ENCODE peak calls at places on chromosomes 6 and 20, in six cellular contexts. One of them, this sample, is unnamed.

GRCh38 chr20:25571817-25572216 is 13.5 kb downstream of the NINL start:
- DNase-seq in GM23338: no peak
- DNase-seq in fibroblast of lung: no peak
- DNase-seq in CD4-positive, CD25-positive, alpha-beta regulatory T cell: no peak
- DNase-seq in CD8-positive, alpha-beta T cell: no peak
- DNase-seq in Peyer's patch: no peak
- DNase-seq in this sample: no peak

GRCh38 chr6:19836799-19837510 is at the start of gene ID4:
- DNase-seq in GM23338: peak; percentile 97
- DNase-seq in fibroblast of lung: peak; percentile 91
- DNase-seq in CD4-positive, CD25-positive, alpha-beta regulatory T cell: no peak
- DNase-seq in CD8-positive, alpha-beta T cell: no peak
- DNase-seq in Peyer's patch: peak; percentile 89
- DNase-seq in this sample: peak; percentile 97

GRCh38 chr6:44127186-44128019 is at the start of the genes MRPL14 and TMEM63B:
- DNase-seq in GM23338: peak; percentile 90
- DNase-seq in fibroblast of lung: peak; percentile 89
- DNase-seq in CD4-positive, CD25-positive, alpha-beta regulatory T cell: peak; percentile 89
- DNase-seq in CD8-positive, alpha-beta T cell: peak; percentile 84
- DNase-seq in Peyer's patch: peak; percentile 94
- DNase-seq in this sample: peak; percentile 87

GRCh38 chr6:44676246-44676790 is 288.8 kb downstream of the CDC5L start:
- DNase-seq in GM23338: no peak
- DNase-seq in fibroblast of lung: no peak
- DNase-seq in CD4-positive, CD25-positive, alpha-beta regulatory T cell: no peak
- DNase-seq in CD8-positive, alpha-beta T cell: no peak
- DNase-seq in Peyer's patch: no peak
- DNase-seq in this sample: no peak

GRCh38 chr20:62156592-62157386 is 13.2 kb downstream of the SS18L1 start:
- DNase-seq in GM23338: peak; percentile 87
- DNase-seq in fibroblast of lung: peak; percentile 39
- DNase-seq in CD4-positive, CD25-positive, alpha-beta regulatory T cell: peak; percentile 68
- DNase-seq in CD8-positive, alpha-beta T cell: peak; percentile 63
- DNase-seq in Peyer's patch: peak; percentile 73
- DNase-seq in this sample: peak; percentile 68

GRCh38 chr6:39707962-39708683 is 17.1 kb downstream of the KIF6 start:
- DNase-seq in GM23338: no peak
- DNase-seq in fibroblast of lung: peak; percentile 10
- DNase-seq in CD4-positive, CD25-positive, alpha-beta regulatory T cell: no peak
- DNase-seq in CD8-positive, alpha-beta T cell: no peak
- DNase-seq in Peyer's patch: no peak
- DNase-seq in this sample: no peak

GRCh38 chr6:82576284-82576683 is 212.7 kb downstream of the TPBG start:
- DNase-seq in GM23338: no peak
- DNase-seq in fibroblast of lung: no peak
- DNase-seq in CD4-positive, CD25-positive, alpha-beta regulatory T cell: no peak
- DNase-seq in CD8-positive, alpha-beta T cell: no peak
- DNase-seq in Peyer's patch: no peak
- DNase-seq in this sample: no peak

GRCh38 chr6:15551798-15552197 is 111.0 kb downstream of the DTNBP1 start:
- DNase-seq in GM23338: no peak
- DNase-seq in fibroblast of lung: no peak
- DNase-seq in CD4-positive, CD25-positive, alpha-beta regulatory T cell: no peak
- DNase-seq in CD8-positive, alpha-beta T cell: no peak
- DNase-seq in Peyer's patch: no peak
- DNase-seq in this sample: no peak

GRCh38 chr6:168919455-168920179 is 334.0 kb downstream of the THBS2 start:
- DNase-seq in GM23338: no peak
- DNase-seq in fibroblast of lung: no peak
- DNase-seq in CD4-positive, CD25-positive, alpha-beta regulatory T cell: no peak
- DNase-seq in CD8-positive, alpha-beta T cell: no peak
- DNase-seq in Peyer's patch: no peak
- DNase-seq in this sample: no peak

GRCh38 chr20:49570828-49571552 is 3.1 kb upstream of the PTGIS start:
- DNase-seq in GM23338: no peak
- DNase-seq in fibroblast of lung: no peak
- DNase-seq in CD4-positive, CD25-positive, alpha-beta regulatory T cell: no peak
- DNase-seq in CD8-positive, alpha-beta T cell: no peak
- DNase-seq in Peyer's patch: no peak
- DNase-seq in this sample: no peak

GRCh38 chr6:38153511-38153910 is 334.0 kb downstream of the ZFAND3 start:
- DNase-seq in GM23338: no peak
- DNase-seq in fibroblast of lung: no peak
- DNase-seq in CD4-positive, CD25-positive, alpha-beta regulatory T cell: no peak
- DNase-seq in CD8-positive, alpha-beta T cell: no peak
- DNase-seq in Peyer's patch: no peak
- DNase-seq in this sample: no peak

GRCh38 chr6:48186746-48187145 is 75.7 kb upstream of the PTCHD4 start:
- DNase-seq in GM23338: peak; percentile 60
- DNase-seq in fibroblast of lung: no peak
- DNase-seq in CD4-positive, CD25-positive, alpha-beta regulatory T cell: no peak
- DNase-seq in CD8-positive, alpha-beta T cell: no peak
- DNase-seq in Peyer's patch: no peak
- DNase-seq in this sample: no peak

GRCh38 chr6:31083742-31084354 is 28.5 kb downstream of the C6orf15 start:
- DNase-seq in GM23338: peak; percentile 84
- DNase-seq in fibroblast of lung: peak; percentile 78
- DNase-seq in CD4-positive, CD25-positive, alpha-beta regulatory T cell: no peak
- DNase-seq in CD8-positive, alpha-beta T cell: no peak
- DNase-seq in Peyer's patch: no peak
- DNase-seq in this sample: peak; percentile 41

GRCh38 chr6:43985329-43985728 is 141.9 kb downstream of the MRPL14 start:
- DNase-seq in GM23338: no peak
- DNase-seq in fibroblast of lung: no peak
- DNase-seq in CD4-positive, CD25-positive, alpha-beta regulatory T cell: no peak
- DNase-seq in CD8-positive, alpha-beta T cell: no peak
- DNase-seq in Peyer's patch: peak; percentile 14
- DNase-seq in this sample: no peak

GRCh38 chr6:107490568-107491058 is 696 bp downstream of the SOBP start:
- DNase-seq in GM23338: no peak
- DNase-seq in fibroblast of lung: no peak
- DNase-seq in CD4-positive, CD25-positive, alpha-beta regulatory T cell: no peak
- DNase-seq in CD8-positive, alpha-beta T cell: no peak
- DNase-seq in Peyer's patch: peak; percentile 47
- DNase-seq in this sample: peak; percentile 52

GRCh38 chr6:31585531-31585930 is 546 bp upstream of the LST1 start:
- DNase-seq in GM23338: peak; percentile 81
- DNase-seq in fibroblast of lung: no peak
- DNase-seq in CD4-positive, CD25-positive, alpha-beta regulatory T cell: peak; percentile 66
- DNase-seq in CD8-positive, alpha-beta T cell: no peak
- DNase-seq in Peyer's patch: no peak
- DNase-seq in this sample: no peak

GRCh38 chr20:46293084-46293483 is 15.2 kb downstream of the CDH22 start:
- DNase-seq in GM23338: peak; percentile 78
- DNase-seq in fibroblast of lung: peak; percentile 41
- DNase-seq in CD4-positive, CD25-positive, alpha-beta regulatory T cell: no peak
- DNase-seq in CD8-positive, alpha-beta T cell: no peak
- DNase-seq in Peyer's patch: no peak
- DNase-seq in this sample: peak; percentile 17

GRCh38 chr6:85185977-85186376 is 263.9 kb upstream of the NT5E start:
- DNase-seq in GM23338: no peak
- DNase-seq in fibroblast of lung: peak; percentile 41
- DNase-seq in CD4-positive, CD25-positive, alpha-beta regulatory T cell: no peak
- DNase-seq in CD8-positive, alpha-beta T cell: no peak
- DNase-seq in Peyer's patch: no peak
- DNase-seq in this sample: no peak

GRCh38 chr6:34671801-34672656 is 24.5 kb downstream of the ILRUN start:
- DNase-seq in GM23338: no peak
- DNase-seq in fibroblast of lung: peak; percentile 64
- DNase-seq in CD4-positive, CD25-positive, alpha-beta regulatory T cell: peak; percentile 83
- DNase-seq in CD8-positive, alpha-beta T cell: peak; percentile 65
- DNase-seq in Peyer's patch: no peak
- DNase-seq in this sample: no peak

GRCh38 chr6:63347599-63347998 is 27.8 kb upstream of the LGSN start:
- DNase-seq in GM23338: no peak
- DNase-seq in fibroblast of lung: peak; percentile 87
- DNase-seq in CD4-positive, CD25-positive, alpha-beta regulatory T cell: no peak
- DNase-seq in CD8-positive, alpha-beta T cell: no peak
- DNase-seq in Peyer's patch: no peak
- DNase-seq in this sample: no peak

GRCh38 chr6:27605401-27606342 is 132.8 kb upstream of the ZNF184 start:
- DNase-seq in GM23338: peak; percentile 87
- DNase-seq in fibroblast of lung: peak; percentile 73
- DNase-seq in CD4-positive, CD25-positive, alpha-beta regulatory T cell: no peak
- DNase-seq in CD8-positive, alpha-beta T cell: no peak
- DNase-seq in Peyer's patch: no peak
- DNase-seq in this sample: no peak

GRCh38 chr6:30613251-30614043 is 3.6 kb downstream of the PPP1R10 start:
- DNase-seq in GM23338: no peak
- DNase-seq in fibroblast of lung: peak; percentile 27
- DNase-seq in CD4-positive, CD25-positive, alpha-beta regulatory T cell: no peak
- DNase-seq in CD8-positive, alpha-beta T cell: no peak
- DNase-seq in Peyer's patch: no peak
- DNase-seq in this sample: no peak

GRCh38 chr6:157605484-157605883 is 217.6 kb upstream of the SNX9 start:
- DNase-seq in GM23338: no peak
- DNase-seq in fibroblast of lung: no peak
- DNase-seq in CD4-positive, CD25-positive, alpha-beta regulatory T cell: no peak
- DNase-seq in CD8-positive, alpha-beta T cell: no peak
- DNase-seq in Peyer's patch: no peak
- DNase-seq in this sample: no peak

GRCh38 chr6:6495851-6496250 is 92.7 kb upstream of the LY86 start:
- DNase-seq in GM23338: no peak
- DNase-seq in fibroblast of lung: no peak
- DNase-seq in CD4-positive, CD25-positive, alpha-beta regulatory T cell: no peak
- DNase-seq in CD8-positive, alpha-beta T cell: no peak
- DNase-seq in Peyer's patch: no peak
- DNase-seq in this sample: no peak

DNA sequence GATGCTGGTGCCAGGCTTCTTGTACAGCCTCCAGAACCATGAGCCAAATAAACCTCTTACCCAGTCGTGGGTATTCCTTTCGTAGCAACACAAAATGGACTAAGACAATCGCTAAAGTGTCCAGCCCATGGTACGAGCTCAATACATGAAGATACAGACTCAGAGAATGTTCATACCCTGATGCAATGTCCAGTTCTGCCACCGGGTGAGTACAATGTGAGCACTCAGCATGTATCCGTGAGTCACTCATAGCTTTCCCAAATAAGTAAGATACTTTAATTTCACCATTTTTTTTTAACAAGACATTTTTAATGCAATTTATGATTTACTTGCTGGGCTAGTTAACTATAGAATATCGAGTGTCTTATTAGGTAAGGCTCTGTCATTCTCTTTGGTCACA is 26.7 kb upstream of the PDE10A start:
- DNase-seq in GM23338: no peak
- DNase-seq in fibroblast of lung: no peak
- DNase-seq in CD4-positive, CD25-positive, alpha-beta regulatory T cell: no peak
- DNase-seq in CD8-positive, alpha-beta T cell: no peak
- DNase-seq in Peyer's patch: no peak
- DNase-seq in this sample: no peak
- H3K4me1 ChIP-seq in GM23338: no peaks in the 10 kb centered on the region
- H3K4me1 ChIP-seq in fibroblast of lung: no peaks in the 10 kb centered on the region
- H3K4me1 ChIP-seq in CD4-positive, CD25-positive, alpha-beta regulatory T cell: no peaks in the 10 kb centered on the region
- H3K4me1 ChIP-seq in CD8-positive, alpha-beta T cell: no peaks in the 10 kb centered on the region
- H3K4me1 ChIP-seq in Peyer's patch: no peaks in the 10 kb centered on the region
- H3K4me1 ChIP-seq in this sample: no peaks in the 10 kb centered on the region

GRCh38 chr6:138183792-138184134 is 22.0 kb downstream of the ARFGEF3 start:
- DNase-seq in GM23338: no peak
- DNase-seq in fibroblast of lung: no peak
- DNase-seq in CD4-positive, CD25-positive, alpha-beta regulatory T cell: no peak
- DNase-seq in CD8-positive, alpha-beta T cell: no peak
- DNase-seq in Peyer's patch: no peak
- DNase-seq in this sample: no peak

GRCh38 chr6:138182939-138183791 is 21.4 kb downstream of the ARFGEF3 start:
- DNase-seq in GM23338: peak; percentile 73
- DNase-seq in fibroblast of lung: no peak
- DNase-seq in CD4-positive, CD25-positive, alpha-beta regulatory T cell: no peak
- DNase-seq in CD8-positive, alpha-beta T cell: no peak
- DNase-seq in Peyer's patch: no peak
- DNase-seq in this sample: no peak

GRCh38 chr6:138184230-138184629 is 22.5 kb downstream of the ARFGEF3 start:
- DNase-seq in GM23338: no peak
- DNase-seq in fibroblast of lung: no peak
- DNase-seq in CD4-positive, CD25-positive, alpha-beta regulatory T cell: no peak
- DNase-seq in CD8-positive, alpha-beta T cell: no peak
- DNase-seq in Peyer's patch: no peak
- DNase-seq in this sample: no peak

GRCh38 chr6:138188278-138188923 is 26.7 kb downstream of the ARFGEF3 start:
- DNase-seq in GM23338: no peak
- DNase-seq in fibroblast of lung: no peak
- DNase-seq in CD4-positive, CD25-positive, alpha-beta regulatory T cell: no peak
- DNase-seq in CD8-positive, alpha-beta T cell: no peak
- DNase-seq in Peyer's patch: no peak
- DNase-seq in this sample: no peak

GRCh38 chr6:138187156-138187555 is 25.4 kb downstream of the ARFGEF3 start:
- DNase-seq in GM23338: no peak
- DNase-seq in fibroblast of lung: no peak
- DNase-seq in CD4-positive, CD25-positive, alpha-beta regulatory T cell: no peak
- DNase-seq in CD8-positive, alpha-beta T cell: no peak
- DNase-seq in Peyer's patch: no peak
- DNase-seq in this sample: no peak
- H3K4me1 ChIP-seq in GM23338: peaks cover 33% of the 10 kb centered on the region
- H3K4me1 ChIP-seq in fibroblast of lung: no peaks in the 10 kb centered on the region
- H3K4me1 ChIP-seq in CD4-positive, CD25-positive, alpha-beta regulatory T cell: no peaks in the 10 kb centered on the region
- H3K4me1 ChIP-seq in CD8-positive, alpha-beta T cell: no peaks in the 10 kb centered on the region
- H3K4me1 ChIP-seq in Peyer's patch: no peaks in the 10 kb centered on the region
- H3K4me1 ChIP-seq in this sample: no peaks in the 10 kb centered on the region

DNA sequence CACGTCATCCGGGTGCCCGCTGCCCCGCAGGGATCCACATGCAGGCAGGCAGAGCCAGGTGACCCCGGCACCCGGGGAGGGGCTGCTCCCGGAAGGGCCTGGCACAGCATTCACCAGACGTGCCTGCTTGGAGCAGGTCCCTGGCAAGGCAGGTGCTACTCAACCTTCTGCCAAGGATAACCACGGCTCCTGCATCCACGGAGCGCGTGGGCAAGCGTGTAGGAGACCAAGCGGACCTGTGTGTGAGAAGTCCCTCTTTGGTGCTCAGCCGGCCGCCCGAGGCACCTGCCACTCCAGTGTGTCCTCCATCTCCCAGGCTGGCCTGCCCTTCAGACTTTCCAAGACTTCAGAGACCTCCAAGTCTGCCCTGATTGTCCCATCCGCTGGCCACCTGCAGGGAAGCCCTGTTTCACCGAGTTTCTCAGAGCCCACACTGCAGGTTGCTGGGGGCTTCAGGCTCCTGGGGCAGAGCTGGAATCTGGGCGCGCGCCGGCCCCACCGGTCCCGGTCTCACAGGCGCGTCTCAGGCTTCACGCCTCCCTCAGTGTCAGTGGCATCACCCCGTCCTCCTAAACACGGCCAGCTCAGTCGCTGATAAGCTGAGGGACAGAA is 124.3 kb downstream of the DLL1 start:
- DNase-seq in GM23338: no peak
- DNase-seq in fibroblast of lung: no peak
- DNase-seq in CD4-positive, CD25-positive, alpha-beta regulatory T cell: no peak
- DNase-seq in CD8-positive, alpha-beta T cell: no peak
- DNase-seq in Peyer's patch: peak; percentile 15
- DNase-seq in this sample: peak; percentile 9
- H3K4me1 ChIP-seq in GM23338: no peaks in the 10 kb centered on the region
- H3K4me1 ChIP-seq in fibroblast of lung: no peaks in the 10 kb centered on the region
- H3K4me1 ChIP-seq in CD4-positive, CD25-positive, alpha-beta regulatory T cell: no peaks in the 10 kb centered on the region
- H3K4me1 ChIP-seq in CD8-positive, alpha-beta T cell: no peaks in the 10 kb centered on the region
- H3K4me1 ChIP-seq in Peyer's patch: no peaks in the 10 kb centered on the region
- H3K4me1 ChIP-seq in this sample: peaks cover 10% of the 10 kb centered on the region

DNA sequence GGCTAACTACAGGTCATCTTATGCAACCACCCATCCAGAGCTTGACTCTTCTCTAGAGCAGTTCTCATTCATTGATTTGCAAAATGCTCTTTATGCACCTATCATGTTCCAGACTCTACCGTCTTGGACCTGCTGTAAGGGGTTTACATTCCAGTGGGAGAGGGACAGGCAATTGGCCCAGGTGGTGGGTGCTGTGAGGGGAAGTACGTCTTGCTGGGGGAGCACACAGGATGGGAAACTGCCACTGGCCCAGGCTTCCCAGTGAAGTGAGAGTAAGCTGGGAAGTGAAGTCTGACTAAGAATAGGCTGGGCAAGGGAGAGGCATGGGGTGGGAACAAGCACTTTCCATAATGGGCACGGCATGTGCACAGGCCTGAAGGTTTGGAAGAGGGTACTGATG is 13.8 kb downstream of the OLIG3 start:
- DNase-seq in GM23338: no peak
- DNase-seq in fibroblast of lung: no peak
- DNase-seq in CD4-positive, CD25-positive, alpha-beta regulatory T cell: no peak
- DNase-seq in CD8-positive, alpha-beta T cell: no peak
- DNase-seq in Peyer's patch: no peak
- DNase-seq in this sample: no peak
- H3K4me1 ChIP-seq in GM23338: no peaks in the 10 kb centered on the region
- H3K4me1 ChIP-seq in fibroblast of lung: no peaks in the 10 kb centered on the region
- H3K4me1 ChIP-seq in CD4-positive, CD25-positive, alpha-beta regulatory T cell: no peaks in the 10 kb centered on the region
- H3K4me1 ChIP-seq in CD8-positive, alpha-beta T cell: no peaks in the 10 kb centered on the region
- H3K4me1 ChIP-seq in Peyer's patch: no peaks in the 10 kb centered on the region
- H3K4me1 ChIP-seq in this sample: no peaks in the 10 kb centered on the region

This sample was measured in testis.